ENCODE peak calls at places on chromosomes 3 and 15, in ten cellular contexts. U is HT1080; V is tibial nerve; E is ACHN; T is astrocyte of the spinal cord; X is HS-27A; F is stimulated activated naive B cell treated with anti-CD40 and anti-IgM and Interleukin-4, amounts not matched to agents 10 μg/mL and 1 μg/mL and 100 μg/mL, for 72 hours; W is central memory CD4-positive, alpha-beta T cell; Y is mucosa of gallbladder; N is KG1. Q is an unnamed sample.

GRCh38 chr3:98561727-98562521 is 30.1 kb downstream of the GPR15 start:
- DNase-seq in U (peak), V (no peak), E (no peak), T (peak), X (no peak), F (no peak), W (peak), Y (no peak), N (no peak), Q (peak)

GRCh38 chr3:51751287-51751686 is 27.8 kb downstream of the IQCF6 start:
- DNase-seq in U (no peak), V (no peak), E (no peak), T (no peak), X (no peak), F (no peak), W (no peak), Y (no peak), N (no peak), Q (no peak)

GRCh38 chr3:160100610-160101009 is 112.0 kb downstream of the IL12A start:
- DNase-seq in U (no peak), V (no peak), E (no peak), T (no peak), X (no peak), F (no peak), W (no peak), Y (no peak), N (no peak), Q (no peak)

GRCh38 chr3:120928991-120929390 is 21.0 kb downstream of the STXBP5L start:
- DNase-seq in U (peak), V (no peak), E (no peak), T (peak), X (no peak), F (no peak), W (no peak), Y (no peak), N (no peak), Q (peak)

GRCh38 chr3:149018247-149018646 is 26.9 kb downstream of the GYG1 start:
- DNase-seq in U (no peak), V (no peak), E (no peak), T (no peak), X (no peak), F (no peak), W (no peak), Y (no peak), N (no peak), Q (peak)

GRCh38 chr3:150736316-150736719 is 26.7 kb downstream of the SIAH2 start:
- DNase-seq in U (no peak), V (no peak), E (no peak), T (no peak), X (no peak), F (no peak), W (no peak), Y (no peak), N (no peak), Q (no peak)

GRCh38 chr3:182364723-182365650 is 428.3 kb upstream of the ATP11B start:
- DNase-seq in U (peak), V (peak), E (no peak), T (peak), X (no peak), F (no peak), W (no peak), Y (no peak), N (no peak), Q (no peak)

GRCh38 chr3:152019516-152019915 is 146.1 kb downstream of the SUCNR1 start:
- DNase-seq in U (no peak), V (no peak), E (no peak), T (no peak), X (no peak), F (no peak), W (no peak), Y (no peak), N (no peak), Q (peak)

GRCh38 chr3:4514321-4514720 is 21.2 kb downstream of the ITPR1 start:
- DNase-seq in U (no peak), V (no peak), E (no peak), T (no peak), X (no peak), F (no peak), W (no peak), Y (no peak), N (no peak), Q (no peak)

GRCh38 chr15:99509686-99510461 is 55.9 kb upstream of the MEF2A start:
- DNase-seq in U (no peak), V (no peak), E (no peak), T (no peak), X (no peak), F (peak), W (no peak), Y (no peak), N (peak), Q (no peak)

GRCh38 chr3:50210510-50211367 is 5.7 kb downstream of the SLC38A3 start:
- DNase-seq in U (no peak), V (no peak), E (no peak), T (no peak), X (no peak), F (no peak), W (no peak), Y (no peak), N (no peak), Q (no peak)

GRCh38 chr3:193894121-193894863 is 241.7 kb upstream of the HES1 start:
- DNase-seq in U (peak), V (no peak), E (no peak), T (no peak), X (no peak), F (no peak), W (no peak), Y (peak), N (no peak), Q (no peak)

GRCh38 chr15:57395292-57395691 is 19.0 kb downstream of the CGNL1 start:
- DNase-seq in U (peak), V (no peak), E (peak), T (peak), X (peak), F (no peak), W (no peak), Y (no peak), N (no peak), Q (peak)

GRCh38 chr3:129312671-129313414 is 34.2 kb downstream of the HMCES start:
- DNase-seq in U (no peak), V (no peak), E (no peak), T (peak), X (no peak), F (no peak), W (no peak), Y (no peak), N (no peak), Q (no peak)

GRCh38 chr3:168116279-168116678 is 20.6 kb upstream of the GOLIM4 start:
- DNase-seq in U (no peak), V (no peak), E (no peak), T (peak), X (no peak), F (no peak), W (no peak), Y (no peak), N (no peak), Q (no peak)

GRCh38 chr3:166456291-166456690 is 619.1 kb upstream of the BCHE start:
- DNase-seq in U (peak), V (no peak), E (no peak), T (no peak), X (no peak), F (no peak), W (no peak), Y (no peak), N (no peak), Q (peak)

GRCh38 chr15:32831458-32831857 is 113.7 kb downstream of the GREM1 start:
- DNase-seq in U (no peak), V (no peak), E (no peak), T (no peak), X (no peak), F (no peak), W (no peak), Y (no peak), N (no peak), Q (no peak)

GRCh38 chr15:29364429-29365078 is 94.9 kb upstream of the NSMCE3 start:
- DNase-seq in U (peak), V (no peak), E (peak), T (peak), X (no peak), F (no peak), W (no peak), Y (no peak), N (no peak), Q (peak)

GRCh38 chr15:62482715-62483429 is 317.8 kb upstream of the C2CD4B start:
- DNase-seq in U (peak), V (no peak), E (peak), T (no peak), X (no peak), F (peak), W (no peak), Y (no peak), N (no peak), Q (peak)

GRCh38 chr3:73846951-73847350 is 222.2 kb upstream of the PDZRN3 start:
- DNase-seq in U (no peak), V (no peak), E (no peak), T (no peak), X (no peak), F (no peak), W (no peak), Y (no peak), N (no peak), Q (no peak)

GRCh38 chr3:167864559-167864887 is 129.0 kb downstream of the SERPINI1 start:
- DNase-seq in U (no peak), V (no peak), E (no peak), T (no peak), X (no peak), F (no peak), W (no peak), Y (no peak), N (no peak), Q (no peak)

GRCh38 chr3:48507256-48508061 is 3.5 kb upstream of the SHISA5 start:
- DNase-seq in U (peak), V (no peak), E (peak), T (peak), X (peak), F (peak), W (peak), Y (peak), N (no peak), Q (peak)

GRCh38 chr15:62431806-62432205 is 266.7 kb upstream of the C2CD4B start:
- DNase-seq in U (no peak), V (no peak), E (no peak), T (no peak), X (no peak), F (no peak), W (no peak), Y (no peak), N (no peak), Q (no peak)

GRCh38 chr15:89003865-89004725 is 84.2 kb upstream of the ABHD2 start:
- DNase-seq in U (peak), V (no peak), E (peak), T (peak), X (no peak), F (no peak), W (no peak), Y (no peak), N (no peak), Q (peak)

GRCh38 chr15:80177151-80177550 is 24.4 kb downstream of the FAH start:
- DNase-seq in U (no peak), V (no peak), E (no peak), T (no peak), X (no peak), F (no peak), W (no peak), Y (no peak), N (no peak), Q (no peak)

GRCh38 chr3:147394168-147394941 is 12.0 kb downstream of the ZIC4 start:
- DNase-seq in U (no peak), V (no peak), E (no peak), T (peak), X (no peak), F (no peak), W (no peak), Y (no peak), N (no peak), Q (peak)

GRCh38 chr15:84747423-84748273 is 744 bp upstream of the ZNF592 start:
- DNase-seq in U (peak), V (peak), E (peak), T (peak), X (no peak), F (peak), W (peak), Y (peak), N (peak), Q (peak)

GRCh38 chr3:141255864-141256263 is 24.2 kb downstream of the PXYLP1 start:
- DNase-seq in U (peak), V (no peak), E (no peak), T (no peak), X (no peak), F (no peak), W (peak), Y (no peak), N (no peak), Q (peak)

GRCh38 chr3:81419196-81419595 is 342.2 kb downstream of the GBE1 start:
- DNase-seq in U (no peak), V (no peak), E (peak), T (peak), X (no peak), F (no peak), W (no peak), Y (no peak), N (no peak), Q (peak)

GRCh38 chr15:23064156-23064555 is 24.8 kb upstream of the TUBGCP5 start:
- DNase-seq in U (no peak), V (no peak), E (no peak), T (no peak), X (no peak), F (no peak), W (no peak), Y (no peak), N (no peak), Q (no peak)

GRCh38 chr3:188262913-188263683 is 109.1 kb downstream of the LPP start:
- DNase-seq in U (peak), V (no peak), E (peak), T (peak), X (peak), F (no peak), W (no peak), Y (peak), N (no peak), Q (peak)

GRCh38 chr3:194003128-194004057 is 132.6 kb upstream of the HES1 start:
- DNase-seq in U (peak), V (peak), E (peak), T (peak), X (peak), F (peak), W (no peak), Y (peak), N (peak), Q (peak)

GRCh38 chr15:25684521-25685215 is 178.5 kb downstream of the ATP10A start:
- DNase-seq in U (peak), V (peak), E (peak), T (peak), X (no peak), F (no peak), W (no peak), Y (peak), N (no peak), Q (no peak)

GRCh38 chr15:70956596-70956995 is 64.0 kb downstream of the LRRC49 start:
- DNase-seq in U (no peak), V (no peak), E (no peak), T (no peak), X (no peak), F (no peak), W (no peak), Y (no peak), N (no peak), Q (no peak)

GRCh38 chr3:4670352-4670751 is 177.2 kb downstream of the ITPR1 start:
- DNase-seq in U (no peak), V (no peak), E (no peak), T (no peak), X (no peak), F (no peak), W (no peak), Y (no peak), N (no peak), Q (peak)

GRCh38 chr15:67202991-67203390 is 51.5 kb downstream of the AAGAB start:
- DNase-seq in U (no peak), V (no peak), E (no peak), T (no peak), X (no peak), F (no peak), W (no peak), Y (no peak), N (no peak), Q (no peak)

GRCh38 chr3:33173672-33174071 is 44.9 kb downstream of the SUSD5 start:
- DNase-seq in U (no peak), V (no peak), E (no peak), T (no peak), X (no peak), F (no peak), W (no peak), Y (no peak), N (no peak), Q (no peak)

GRCh38 chr3:142106536-142106935 is 42.8 kb downstream of the TFDP2 start:
- DNase-seq in U (no peak), V (no peak), E (no peak), T (no peak), X (no peak), F (no peak), W (no peak), Y (no peak), N (no peak), Q (no peak)